ENCODE peak calls at places on chromosomes 3 and 15, in nine cellular contexts. R is psoas muscle, Q is gastrocnemius medialis, V is pancreas, W is lower lobe of right lung, Y is BE2C, N is dorsolateral prefrontal cortex, M is Panc1, T is left ventricle myocardium inferior. F is an unnamed sample.
A peak's percentile ranks its signal among the peaks of the same experiment; 100 is the strongest.

GRCh38 chr15:33083232-33084006 is 111.1 kb downstream of the FMN1 start:
- DNase-seq in R (no peak), N (no peak), T (no peak), W (no peak), V (no peak), M (no peak), Y (no peak), Q (no peak), F (no peak)

GRCh38 chr3:78645628-78646310 is 1122.0 kb downstream of the ROBO1 start:
- DNase-seq in V (no peak), N (no peak), Q (no peak), T (no peak), R (no peak), M (peak; percentile 45), Y (no peak), W (no peak), F (peak; percentile 23)

GRCh38 chr3:41200669-41201021 is 1.3 kb downstream of the CTNNB1 start:
- DNase-seq in Y (no peak), T (no peak), V (no peak), M (no peak), R (no peak), N (no peak), W (no peak), Q (no peak), F (peak; percentile 28)

GRCh38 chr3:116939091-116939490 is 229.5 kb downstream of the TUSC7 start:
- DNase-seq in Q (no peak), V (no peak), M (no peak), Y (peak; percentile 90), T (no peak), R (no peak), W (no peak), N (no peak), F (no peak)

GRCh38 chr3:33096103-33096868 is 660 bp downstream of the GLB1 start:
- DNase-seq in N (peak; percentile 66), Y (no peak), M (no peak), W (peak; percentile 85), R (peak; percentile 63), T (peak; percentile 60), V (peak; percentile 77), Q (no peak), F (peak; percentile 55)

GRCh38 chr15:55344206-55344605 is 25.2 kb downstream of the PIGB start:
- DNase-seq in T (no peak), R (no peak), Y (no peak), N (no peak), Q (no peak), W (peak; percentile 53), V (no peak), M (no peak), F (no peak)

GRCh38 chr3:13598926-13599886 is 50.3 kb downstream of the FBLN2 start:
- DNase-seq in Q (no peak), M (peak; percentile 33), R (no peak), V (peak; percentile 71), N (peak; percentile 37), T (no peak), Y (no peak), W (no peak), F (no peak)

GRCh38 chr3:195249858-195250464 is 21.0 kb downstream of the XXYLT1 start:
- DNase-seq in V (no peak), W (no peak), Q (no peak), Y (no peak), N (no peak), R (no peak), T (no peak), M (no peak), F (no peak)

GRCh38 chr15:66831289-66831688 is 129.3 kb downstream of the SMAD6 start:
- DNase-seq in W (no peak), Q (no peak), N (no peak), Y (no peak), V (no peak), R (no peak), M (no peak), T (no peak), F (no peak)

GRCh38 chr15:70016511-70016994 is 81.2 kb downstream of the TLE3 start:
- DNase-seq in N (no peak), Q (no peak), Y (no peak), R (no peak), M (no peak), V (peak; percentile 23), T (no peak), W (peak; percentile 2), F (peak; percentile 51)

GRCh38 chr15:19973718-19974117 is 567.9 kb downstream of the GOLGA6L6 start:
- DNase-seq in Y (peak; percentile 11), Q (no peak), W (no peak), N (no peak), M (no peak), V (no peak), R (no peak), T (no peak), F (no peak)
- TF ChIP-seq CTCF in Y (no peak), Q (no peak), W (no peak), N (no peak), M (no peak), V (no peak), R (no peak), T (no peak), F (no peak)

GRCh38 chr3:156536524-156537316 is 18.2 kb downstream of the SSR3 start:
- DNase-seq in M (no peak), N (no peak), T (no peak), Y (no peak), R (no peak), Q (no peak), V (no peak), W (no peak), F (no peak)

GRCh38 chr3:156532730-156533129 is 22.2 kb downstream of the SSR3 start:
- DNase-seq in V (no peak), R (no peak), W (no peak), N (no peak), M (no peak), T (no peak), Q (no peak), Y (no peak), F (no peak)

GRCh38 chr3:156533205-156533604 is 21.7 kb downstream of the SSR3 start:
- DNase-seq in Y (no peak), N (no peak), R (no peak), W (no peak), Q (peak; percentile 6), V (no peak), T (no peak), M (no peak), F (no peak)

GRCh38 chr3:156535798-156536197 is 19.1 kb downstream of the SSR3 start:
- DNase-seq in T (no peak), N (no peak), V (no peak), Q (no peak), R (no peak), M (no peak), W (no peak), Y (no peak), F (no peak)

DNA sequence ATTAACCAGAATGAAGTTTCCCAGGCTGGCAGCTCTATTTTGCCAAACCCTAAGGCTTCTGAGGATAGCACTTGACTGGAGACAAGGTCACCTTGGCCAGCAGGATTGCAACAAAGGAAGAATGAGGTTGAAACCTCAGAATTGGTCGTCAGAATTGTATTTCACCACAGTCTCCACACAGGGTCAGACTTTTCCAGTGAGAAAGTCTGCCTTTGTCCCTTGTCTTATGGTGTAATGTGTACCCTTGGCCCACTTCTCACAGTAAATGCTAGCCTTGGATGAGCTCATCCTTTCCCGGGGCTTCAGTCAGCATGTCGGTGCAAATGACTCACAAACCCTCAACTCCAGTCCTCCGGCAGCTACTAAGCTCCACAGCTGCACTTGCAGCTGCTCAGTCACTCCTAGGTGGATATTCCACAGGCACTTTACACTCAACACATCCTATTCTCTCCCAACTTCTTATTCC is 19.7 kb downstream of the SSR3 start:
- DNase-seq in Y (peak; percentile 38), M (no peak), R (peak; percentile 63), Q (peak; percentile 51), N (peak; percentile 55), V (no peak), W (peak; percentile 55), T (peak; percentile 52), F (no peak)
- TF ChIP-seq CTCF in Y (peak; percentile 8), M (peak; percentile 24), R (peak; percentile 17), Q (no peak), N (peak; percentile 45), V (no peak), W (no peak), T (peak; percentile 38), F (no peak)

DNA sequence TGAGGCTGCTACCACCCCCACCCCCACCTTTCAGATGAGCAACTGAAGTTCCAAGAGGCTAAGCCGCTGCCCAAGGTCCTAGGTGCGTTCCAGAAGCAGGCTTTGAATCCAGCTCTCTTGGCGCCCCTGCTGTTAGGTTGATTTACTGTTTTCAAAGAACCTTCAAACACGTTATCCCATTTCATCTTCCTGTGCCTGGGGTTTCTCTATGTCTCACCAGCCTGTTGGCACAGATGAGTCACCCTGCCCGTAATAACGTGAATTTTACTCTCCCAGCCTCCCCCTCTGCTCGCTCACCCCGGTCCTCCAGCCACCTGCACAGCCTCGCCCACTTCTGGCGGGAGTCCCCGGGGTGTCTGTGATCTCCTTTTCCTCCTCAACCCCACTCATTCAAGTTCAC is 13.1 kb upstream of the TSEN2 start:
- DNase-seq in M (peak; percentile 56), W (no peak), Y (no peak), T (no peak), R (no peak), Q (no peak), N (no peak), V (no peak), F (no peak)
- TF ChIP-seq CTCF in M (no peak), W (no peak), Y (no peak), T (no peak), R (no peak), Q (no peak), N (no peak), V (no peak), F (no peak)

GRCh38 chr3:138267083-138267482 is 62.6 kb downstream of the NME9 start:
- DNase-seq in N (no peak), R (no peak), T (no peak), M (no peak), W (no peak), V (no peak), Q (no peak), Y (no peak), F (no peak)

GRCh38 chr3:138265745-138266144 is 63.9 kb downstream of the NME9 start:
- DNase-seq in T (no peak), V (no peak), W (no peak), R (no peak), N (no peak), Y (no peak), M (no peak), Q (no peak), F (no peak)

GRCh38 chr3:138260636-138261035 is 69.0 kb downstream of the NME9 start:
- DNase-seq in M (no peak), N (no peak), Y (no peak), T (no peak), Q (no peak), V (no peak), R (no peak), W (no peak), F (no peak)

GRCh38 chr3:138259126-138259525 is 70.5 kb downstream of the NME9 start:
- DNase-seq in Q (no peak), W (no peak), M (no peak), V (no peak), T (no peak), R (no peak), Y (no peak), N (no peak), F (no peak)

DNA sequence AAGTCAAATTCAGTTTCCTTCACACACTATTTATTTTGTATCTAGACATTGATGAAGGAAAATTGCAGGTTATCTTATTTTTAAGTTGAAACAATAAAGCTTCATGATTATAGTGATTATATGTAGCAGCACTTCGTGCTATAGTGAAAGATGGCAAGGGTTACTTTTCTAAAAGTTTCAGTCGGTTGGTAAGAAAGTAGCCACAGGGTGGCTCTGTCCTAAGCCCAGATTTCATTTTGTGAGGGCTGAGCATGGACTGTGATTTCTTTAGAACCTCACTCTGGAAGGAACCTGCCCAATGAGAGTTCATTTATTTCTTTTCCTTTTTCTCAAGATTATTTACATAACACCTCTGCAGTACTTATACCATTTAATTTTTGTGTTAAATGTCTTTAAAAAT is 66.5 kb downstream of the NME9 start:
- DNase-seq in T (no peak), Y (no peak), W (no peak), V (no peak), N (no peak), R (no peak), Q (no peak), M (no peak), F (no peak)
- TF ChIP-seq CTCF in T (peak; percentile 21), Y (peak; percentile 15), W (no peak), V (no peak), N (no peak), R (peak; percentile 13), Q (no peak), M (peak; percentile 39), F (no peak)

F was measured in GM20000.